ENCODE peak calls at places on chromosomes 13 and 19, in eight cellular contexts. One of them, this sample, is unnamed.

GRCh38 chr13:30791354-30791921 is 56.1 kb downstream of the ALOX5AP start:
- DNase-seq in activated CD4-positive, alpha-beta memory T cell treated with anti-CD3 and anti-CD28 coated beads, Interleukin-2, amount 10 ng/mL, durations not matched to agents 7 days and 5 days: no peak
- DNase-seq in RCC 7860: no peak
- DNase-seq in mucosa of descending colon: no peak
- DNase-seq in AG09319: peak
- DNase-seq in RWPE1: no peak
- DNase-seq in upper lobe of right lung: no peak
- DNase-seq in stomach: no peak
- DNase-seq in this sample: no peak

GRCh38 chr13:92175330-92175729 is 776.9 kb downstream of the GPC5 start:
- DNase-seq in activated CD4-positive, alpha-beta memory T cell treated with anti-CD3 and anti-CD28 coated beads, Interleukin-2, amount 10 ng/mL, durations not matched to agents 7 days and 5 days: no peak
- DNase-seq in RCC 7860: peak
- DNase-seq in mucosa of descending colon: no peak
- DNase-seq in AG09319: no peak
- DNase-seq in RWPE1: no peak
- DNase-seq in upper lobe of right lung: no peak
- DNase-seq in stomach: no peak
- DNase-seq in this sample: peak

GRCh38 chr19:23343434-23344010 is 51.7 kb downstream of the ZNF91 start:
- DNase-seq in activated CD4-positive, alpha-beta memory T cell treated with anti-CD3 and anti-CD28 coated beads, Interleukin-2, amount 10 ng/mL, durations not matched to agents 7 days and 5 days: no peak
- DNase-seq in RCC 7860: no peak
- DNase-seq in mucosa of descending colon: no peak
- DNase-seq in AG09319: no peak
- DNase-seq in RWPE1: no peak
- DNase-seq in upper lobe of right lung: no peak
- DNase-seq in stomach: no peak
- DNase-seq in this sample: no peak

GRCh38 chr13:112712451-112712881 is 22.6 kb downstream of the ATP11A start:
- DNase-seq in activated CD4-positive, alpha-beta memory T cell treated with anti-CD3 and anti-CD28 coated beads, Interleukin-2, amount 10 ng/mL, durations not matched to agents 7 days and 5 days: no peak
- DNase-seq in RCC 7860: no peak
- DNase-seq in mucosa of descending colon: no peak
- DNase-seq in AG09319: no peak
- DNase-seq in RWPE1: no peak
- DNase-seq in upper lobe of right lung: no peak
- DNase-seq in stomach: no peak
- DNase-seq in this sample: no peak

GRCh38 chr19:47230122-47230920 is 678 bp downstream of the BBC3 start:
- DNase-seq in activated CD4-positive, alpha-beta memory T cell treated with anti-CD3 and anti-CD28 coated beads, Interleukin-2, amount 10 ng/mL, durations not matched to agents 7 days and 5 days: peak
- DNase-seq in RCC 7860: no peak
- DNase-seq in mucosa of descending colon: peak
- DNase-seq in AG09319: no peak
- DNase-seq in RWPE1: peak
- DNase-seq in upper lobe of right lung: peak
- DNase-seq in stomach: peak
- DNase-seq in this sample: peak

GRCh38 chr13:96821381-96821780 is 172.9 kb downstream of the OXGR1 start:
- DNase-seq in activated CD4-positive, alpha-beta memory T cell treated with anti-CD3 and anti-CD28 coated beads, Interleukin-2, amount 10 ng/mL, durations not matched to agents 7 days and 5 days: no peak
- DNase-seq in RCC 7860: no peak
- DNase-seq in mucosa of descending colon: no peak
- DNase-seq in AG09319: no peak
- DNase-seq in RWPE1: no peak
- DNase-seq in upper lobe of right lung: no peak
- DNase-seq in stomach: no peak
- DNase-seq in this sample: no peak

GRCh38 chr13:28729541-28729940 is 10.8 kb upstream of the SLC46A3 start:
- DNase-seq in activated CD4-positive, alpha-beta memory T cell treated with anti-CD3 and anti-CD28 coated beads, Interleukin-2, amount 10 ng/mL, durations not matched to agents 7 days and 5 days: no peak
- DNase-seq in RCC 7860: no peak
- DNase-seq in mucosa of descending colon: no peak
- DNase-seq in AG09319: no peak
- DNase-seq in RWPE1: no peak
- DNase-seq in upper lobe of right lung: no peak
- DNase-seq in stomach: no peak
- DNase-seq in this sample: no peak

GRCh38 chr13:95411641-95412040 is 110.4 kb upstream of the ABCC4 start:
- DNase-seq in activated CD4-positive, alpha-beta memory T cell treated with anti-CD3 and anti-CD28 coated beads, Interleukin-2, amount 10 ng/mL, durations not matched to agents 7 days and 5 days: no peak
- DNase-seq in RCC 7860: no peak
- DNase-seq in mucosa of descending colon: no peak
- DNase-seq in AG09319: peak
- DNase-seq in RWPE1: no peak
- DNase-seq in upper lobe of right lung: no peak
- DNase-seq in stomach: no peak
- DNase-seq in this sample: no peak

GRCh38 chr13:98068511-98068910 is 74.4 kb upstream of the FARP1 start:
- DNase-seq in activated CD4-positive, alpha-beta memory T cell treated with anti-CD3 and anti-CD28 coated beads, Interleukin-2, amount 10 ng/mL, durations not matched to agents 7 days and 5 days: no peak
- DNase-seq in RCC 7860: no peak
- DNase-seq in mucosa of descending colon: no peak
- DNase-seq in AG09319: no peak
- DNase-seq in RWPE1: peak
- DNase-seq in upper lobe of right lung: no peak
- DNase-seq in stomach: no peak
- DNase-seq in this sample: no peak

GRCh38 chr19:16462757-16463250 is 9.0 kb downstream of the EPS15L1 start:
- DNase-seq in activated CD4-positive, alpha-beta memory T cell treated with anti-CD3 and anti-CD28 coated beads, Interleukin-2, amount 10 ng/mL, durations not matched to agents 7 days and 5 days: no peak
- DNase-seq in RCC 7860: peak
- DNase-seq in mucosa of descending colon: no peak
- DNase-seq in AG09319: no peak
- DNase-seq in RWPE1: peak
- DNase-seq in upper lobe of right lung: no peak
- DNase-seq in stomach: peak
- DNase-seq in this sample: no peak

GRCh38 chr13:90416519-90416918 is 931.0 kb upstream of the MIR17HG start:
- DNase-seq in activated CD4-positive, alpha-beta memory T cell treated with anti-CD3 and anti-CD28 coated beads, Interleukin-2, amount 10 ng/mL, durations not matched to agents 7 days and 5 days: no peak
- DNase-seq in RCC 7860: no peak
- DNase-seq in mucosa of descending colon: no peak
- DNase-seq in AG09319: no peak
- DNase-seq in RWPE1: no peak
- DNase-seq in upper lobe of right lung: no peak
- DNase-seq in stomach: no peak
- DNase-seq in this sample: no peak

GRCh38 chr19:18478545-18479311 is 40.8 kb upstream of the ISYNA1 start:
- DNase-seq in activated CD4-positive, alpha-beta memory T cell treated with anti-CD3 and anti-CD28 coated beads, Interleukin-2, amount 10 ng/mL, durations not matched to agents 7 days and 5 days: peak
- DNase-seq in RCC 7860: peak
- DNase-seq in mucosa of descending colon: peak
- DNase-seq in AG09319: peak
- DNase-seq in RWPE1: peak
- DNase-seq in upper lobe of right lung: peak
- DNase-seq in stomach: peak
- DNase-seq in this sample: peak

GRCh38 chr19:13961826-13962737 is 9.8 kb downstream of the DCAF15 start:
- DNase-seq in activated CD4-positive, alpha-beta memory T cell treated with anti-CD3 and anti-CD28 coated beads, Interleukin-2, amount 10 ng/mL, durations not matched to agents 7 days and 5 days: no peak
- DNase-seq in RCC 7860: no peak
- DNase-seq in mucosa of descending colon: no peak
- DNase-seq in AG09319: no peak
- DNase-seq in RWPE1: no peak
- DNase-seq in upper lobe of right lung: no peak
- DNase-seq in stomach: no peak
- DNase-seq in this sample: no peak

GRCh38 chr19:44401108-44401786 is at the start of gene ZNF285:
- DNase-seq in activated CD4-positive, alpha-beta memory T cell treated with anti-CD3 and anti-CD28 coated beads, Interleukin-2, amount 10 ng/mL, durations not matched to agents 7 days and 5 days: peak
- DNase-seq in RCC 7860: peak
- DNase-seq in mucosa of descending colon: peak
- DNase-seq in AG09319: peak
- DNase-seq in RWPE1: peak
- DNase-seq in upper lobe of right lung: peak
- DNase-seq in stomach: peak
- DNase-seq in this sample: no peak

GRCh38 chr13:83168575-83168974 is 713.7 kb downstream of the SLITRK1 start:
- DNase-seq in activated CD4-positive, alpha-beta memory T cell treated with anti-CD3 and anti-CD28 coated beads, Interleukin-2, amount 10 ng/mL, durations not matched to agents 7 days and 5 days: no peak
- DNase-seq in RCC 7860: no peak
- DNase-seq in mucosa of descending colon: no peak
- DNase-seq in AG09319: peak
- DNase-seq in RWPE1: no peak
- DNase-seq in upper lobe of right lung: no peak
- DNase-seq in stomach: no peak
- DNase-seq in this sample: no peak

GRCh38 chr13:43802511-43802910 is 15.7 kb upstream of the ENOX1 start:
- DNase-seq in activated CD4-positive, alpha-beta memory T cell treated with anti-CD3 and anti-CD28 coated beads, Interleukin-2, amount 10 ng/mL, durations not matched to agents 7 days and 5 days: no peak
- DNase-seq in RCC 7860: no peak
- DNase-seq in mucosa of descending colon: no peak
- DNase-seq in AG09319: no peak
- DNase-seq in RWPE1: peak
- DNase-seq in upper lobe of right lung: no peak
- DNase-seq in stomach: no peak
- DNase-seq in this sample: no peak

GRCh38 chr13:99866781-99867180 is 104.8 kb downstream of the ZIC5 start:
- DNase-seq in activated CD4-positive, alpha-beta memory T cell treated with anti-CD3 and anti-CD28 coated beads, Interleukin-2, amount 10 ng/mL, durations not matched to agents 7 days and 5 days: no peak
- DNase-seq in RCC 7860: no peak
- DNase-seq in mucosa of descending colon: no peak
- DNase-seq in AG09319: no peak
- DNase-seq in RWPE1: no peak
- DNase-seq in upper lobe of right lung: no peak
- DNase-seq in stomach: no peak
- DNase-seq in this sample: no peak

GRCh38 chr13:29758591-29759114 is 91.8 kb downstream of the UBL3 start:
- DNase-seq in activated CD4-positive, alpha-beta memory T cell treated with anti-CD3 and anti-CD28 coated beads, Interleukin-2, amount 10 ng/mL, durations not matched to agents 7 days and 5 days: peak
- DNase-seq in RCC 7860: peak
- DNase-seq in mucosa of descending colon: peak
- DNase-seq in AG09319: no peak
- DNase-seq in RWPE1: no peak
- DNase-seq in upper lobe of right lung: peak
- DNase-seq in stomach: peak
- DNase-seq in this sample: no peak

GRCh38 chr19:30879225-30879624 is 470.0 kb downstream of the TSHZ3 start:
- DNase-seq in activated CD4-positive, alpha-beta memory T cell treated with anti-CD3 and anti-CD28 coated beads, Interleukin-2, amount 10 ng/mL, durations not matched to agents 7 days and 5 days: no peak
- DNase-seq in RCC 7860: no peak
- DNase-seq in mucosa of descending colon: no peak
- DNase-seq in AG09319: no peak
- DNase-seq in RWPE1: no peak
- DNase-seq in upper lobe of right lung: no peak
- DNase-seq in stomach: no peak
- DNase-seq in this sample: no peak

GRCh38 chr13:98842858-98843481 is 90.5 kb upstream of the SLC15A1 start:
- DNase-seq in activated CD4-positive, alpha-beta memory T cell treated with anti-CD3 and anti-CD28 coated beads, Interleukin-2, amount 10 ng/mL, durations not matched to agents 7 days and 5 days: peak
- DNase-seq in RCC 7860: peak
- DNase-seq in mucosa of descending colon: peak
- DNase-seq in AG09319: peak
- DNase-seq in RWPE1: peak
- DNase-seq in upper lobe of right lung: peak
- DNase-seq in stomach: peak
- DNase-seq in this sample: peak

GRCh38 chr13:24083722-24084421 is 76.6 kb upstream of the SPATA13 start:
- DNase-seq in activated CD4-positive, alpha-beta memory T cell treated with anti-CD3 and anti-CD28 coated beads, Interleukin-2, amount 10 ng/mL, durations not matched to agents 7 days and 5 days: no peak
- DNase-seq in RCC 7860: no peak
- DNase-seq in mucosa of descending colon: no peak
- DNase-seq in AG09319: no peak
- DNase-seq in RWPE1: no peak
- DNase-seq in upper lobe of right lung: no peak
- DNase-seq in stomach: no peak
- DNase-seq in this sample: no peak

GRCh38 chr13:93244141-93244917 is 17.7 kb downstream of the GPC6 start:
- DNase-seq in activated CD4-positive, alpha-beta memory T cell treated with anti-CD3 and anti-CD28 coated beads, Interleukin-2, amount 10 ng/mL, durations not matched to agents 7 days and 5 days: no peak
- DNase-seq in RCC 7860: peak
- DNase-seq in mucosa of descending colon: no peak
- DNase-seq in AG09319: no peak
- DNase-seq in RWPE1: no peak
- DNase-seq in upper lobe of right lung: no peak
- DNase-seq in stomach: no peak
- DNase-seq in this sample: no peak

GRCh38 chr19:19514881-19515763 is at the start of gene TSSK6:
- DNase-seq in activated CD4-positive, alpha-beta memory T cell treated with anti-CD3 and anti-CD28 coated beads, Interleukin-2, amount 10 ng/mL, durations not matched to agents 7 days and 5 days: no peak
- DNase-seq in RCC 7860: peak
- DNase-seq in mucosa of descending colon: no peak
- DNase-seq in AG09319: no peak
- DNase-seq in RWPE1: peak
- DNase-seq in upper lobe of right lung: no peak
- DNase-seq in stomach: no peak
- DNase-seq in this sample: no peak

GRCh38 chr13:22596157-22596863 is 584.5 kb upstream of the SGCG start:
- DNase-seq in activated CD4-positive, alpha-beta memory T cell treated with anti-CD3 and anti-CD28 coated beads, Interleukin-2, amount 10 ng/mL, durations not matched to agents 7 days and 5 days: no peak
- DNase-seq in RCC 7860: no peak
- DNase-seq in mucosa of descending colon: no peak
- DNase-seq in AG09319: no peak
- DNase-seq in RWPE1: no peak
- DNase-seq in upper lobe of right lung: no peak
- DNase-seq in stomach: no peak
- DNase-seq in this sample: no peak

GRCh38 chr13:46896346-46897138 is at the start of gene HTR2A:
- DNase-seq in activated CD4-positive, alpha-beta memory T cell treated with anti-CD3 and anti-CD28 coated beads, Interleukin-2, amount 10 ng/mL, durations not matched to agents 7 days and 5 days: no peak
- DNase-seq in RCC 7860: no peak
- DNase-seq in mucosa of descending colon: no peak
- DNase-seq in AG09319: no peak
- DNase-seq in RWPE1: no peak
- DNase-seq in upper lobe of right lung: peak
- DNase-seq in stomach: peak
- DNase-seq in this sample: peak

GRCh38 chr13:40285634-40286033 is 380.8 kb downstream of the FOXO1 start:
- DNase-seq in activated CD4-positive, alpha-beta memory T cell treated with anti-CD3 and anti-CD28 coated beads, Interleukin-2, amount 10 ng/mL, durations not matched to agents 7 days and 5 days: no peak
- DNase-seq in RCC 7860: no peak
- DNase-seq in mucosa of descending colon: no peak
- DNase-seq in AG09319: no peak
- DNase-seq in RWPE1: no peak
- DNase-seq in upper lobe of right lung: no peak
- DNase-seq in stomach: no peak
- DNase-seq in this sample: no peak

GRCh38 chr13:103973740-103974139 is 907.5 kb upstream of the SLC10A2 start:
- DNase-seq in activated CD4-positive, alpha-beta memory T cell treated with anti-CD3 and anti-CD28 coated beads, Interleukin-2, amount 10 ng/mL, durations not matched to agents 7 days and 5 days: no peak
- DNase-seq in RCC 7860: no peak
- DNase-seq in mucosa of descending colon: no peak
- DNase-seq in AG09319: no peak
- DNase-seq in RWPE1: no peak
- DNase-seq in upper lobe of right lung: no peak
- DNase-seq in stomach: no peak
- DNase-seq in this sample: no peak

GRCh38 chr13:113348591-113348990 is 15.3 kb downstream of the GRTP1 start:
- DNase-seq in activated CD4-positive, alpha-beta memory T cell treated with anti-CD3 and anti-CD28 coated beads, Interleukin-2, amount 10 ng/mL, durations not matched to agents 7 days and 5 days: no peak
- DNase-seq in RCC 7860: no peak
- DNase-seq in mucosa of descending colon: no peak
- DNase-seq in AG09319: no peak
- DNase-seq in RWPE1: no peak
- DNase-seq in upper lobe of right lung: no peak
- DNase-seq in stomach: no peak
- DNase-seq in this sample: no peak

GRCh38 chr19:10283786-10284540 is 2.8 kb upstream of the ICAM4 start:
- DNase-seq in activated CD4-positive, alpha-beta memory T cell treated with anti-CD3 and anti-CD28 coated beads, Interleukin-2, amount 10 ng/mL, durations not matched to agents 7 days and 5 days: no peak
- DNase-seq in RCC 7860: no peak
- DNase-seq in mucosa of descending colon: no peak
- DNase-seq in AG09319: no peak
- DNase-seq in RWPE1: no peak
- DNase-seq in upper lobe of right lung: no peak
- DNase-seq in stomach: no peak
- DNase-seq in this sample: no peak

GRCh38 chr19:10567696-10568443 is 909 bp downstream of the CDKN2D start:
- DNase-seq in activated CD4-positive, alpha-beta memory T cell treated with anti-CD3 and anti-CD28 coated beads, Interleukin-2, amount 10 ng/mL, durations not matched to agents 7 days and 5 days: peak
- DNase-seq in RCC 7860: no peak
- DNase-seq in mucosa of descending colon: no peak
- DNase-seq in AG09319: no peak
- DNase-seq in RWPE1: no peak
- DNase-seq in upper lobe of right lung: no peak
- DNase-seq in stomach: no peak
- DNase-seq in this sample: no peak

GRCh38 chr19:13398780-13399726 is 107.2 kb downstream of the CACNA1A start:
- DNase-seq in activated CD4-positive, alpha-beta memory T cell treated with anti-CD3 and anti-CD28 coated beads, Interleukin-2, amount 10 ng/mL, durations not matched to agents 7 days and 5 days: no peak
- DNase-seq in RCC 7860: peak
- DNase-seq in mucosa of descending colon: no peak
- DNase-seq in AG09319: peak
- DNase-seq in RWPE1: peak
- DNase-seq in upper lobe of right lung: no peak
- DNase-seq in stomach: no peak
- DNase-seq in this sample: no peak

GRCh38 chr13:110340812-110341444 is 33.8 kb downstream of the COL4A2 start:
- DNase-seq in activated CD4-positive, alpha-beta memory T cell treated with anti-CD3 and anti-CD28 coated beads, Interleukin-2, amount 10 ng/mL, durations not matched to agents 7 days and 5 days: peak
- DNase-seq in RCC 7860: peak
- DNase-seq in mucosa of descending colon: peak
- DNase-seq in AG09319: no peak
- DNase-seq in RWPE1: no peak
- DNase-seq in upper lobe of right lung: peak
- DNase-seq in stomach: peak
- DNase-seq in this sample: no peak